ENCODE peak calls at places on chromosomes 11 and 22, in eight cellular contexts. X is T follicular helper cell; V is stimulated activated naive CD8-positive, alpha-beta T cell treated with anti-CD3 and anti-CD28 coated beads, Interleukin-15, Interleukin-2, amounts not matched to agents 100 U/mL and 50 U/mL, for 24 hours; I is psoas muscle; H is fibroblast of the conjunctiva; P is nucleus accumbens; T is left cardiac atrium; K is activated CD4-positive, alpha-beta T cell treated with anti-CD3 and anti-CD28 coated beads, Interleukin-2, amount 10 ng/mL, durations not matched to agents 24 days and 14 days. Y is an unnamed sample.

GRCh38 chr22:50455201-50455600 is 19.6 kb downstream of the SBF1 start:
- DNase-seq in X (no peak), V (no peak), I (no peak), H (no peak), P (no peak), T (no peak), K (no peak), Y (no peak)

GRCh38 chr11:48063424-48063978 is 83.1 kb downstream of the PTPRJ start:
- DNase-seq in X (no peak), V (no peak), I (peak), H (peak), P (no peak), T (peak), K (no peak), Y (no peak)

GRCh38 chr11:119590651-119591308 is 138.2 kb downstream of the NECTIN1 start:
- DNase-seq in X (no peak), V (no peak), I (no peak), H (no peak), P (peak), T (no peak), K (no peak), Y (no peak)

GRCh38 chr22:43126506-43127165 is 16.1 kb downstream of the BIK start:
- DNase-seq in X (no peak), V (no peak), I (no peak), H (peak), P (no peak), T (no peak), K (no peak), Y (peak)

GRCh38 chr11:328012-328411 is 7.4 kb upstream of the IFITM3 start:
- DNase-seq in X (no peak), V (no peak), I (no peak), H (no peak), P (no peak), T (no peak), K (peak), Y (no peak)

GRCh38 chr11:41799747-41800146 is 340.3 kb upstream of the LRRC4C start:
- DNase-seq in X (no peak), V (no peak), I (no peak), H (no peak), P (no peak), T (no peak), K (no peak), Y (no peak)

GRCh38 chr11:27910186-27910941 is 197.6 kb downstream of the KIF18A start:
- DNase-seq in X (no peak), V (no peak), I (no peak), H (no peak), P (no peak), T (no peak), K (no peak), Y (no peak)

GRCh38 chr11:73647459-73648100 is 1.2 kb downstream of the PLEKHB1 start:
- DNase-seq in X (peak), V (peak), I (peak), H (peak), P (peak), T (peak), K (peak), Y (peak)

GRCh38 chr11:130243816-130244215 is 70.9 kb downstream of the ZBTB44 start:
- DNase-seq in X (no peak), V (no peak), I (no peak), H (no peak), P (no peak), T (no peak), K (peak), Y (no peak)

GRCh38 chr22:17013396-17014100 is 5.5 kb upstream of the GAB4 start:
- DNase-seq in X (no peak), V (no peak), I (no peak), H (no peak), P (no peak), T (no peak), K (no peak), Y (no peak)

GRCh38 chr11:35847473-35847872 is 96.4 kb upstream of the LDLRAD3 start:
- DNase-seq in X (no peak), V (no peak), I (no peak), H (no peak), P (no peak), T (no peak), K (no peak), Y (no peak)

GRCh38 chr22:34761111-34761510 is 304.8 kb upstream of the ISX start:
- DNase-seq in X (no peak), V (no peak), I (no peak), H (no peak), P (no peak), T (no peak), K (no peak), Y (no peak)

GRCh38 chr11:65648997-65649491 is 11.1 kb downstream of the SIPA1 start:
- DNase-seq in X (no peak), V (no peak), I (no peak), H (no peak), P (no peak), T (no peak), K (no peak), Y (no peak)

GRCh38 chr11:7869467-7869866 is 61.6 kb downstream of the OR10A6 start:
- DNase-seq in X (no peak), V (no peak), I (no peak), H (no peak), P (no peak), T (no peak), K (no peak), Y (no peak)

GRCh38 chr11:125428486-125429173 is 67.4 kb downstream of the FEZ1 start:
- DNase-seq in X (no peak), V (no peak), I (no peak), H (no peak), P (no peak), T (no peak), K (no peak), Y (no peak)

GRCh38 chr11:79400717-79401330 is 40.0 kb downstream of the TENM4 start:
- DNase-seq in X (no peak), V (peak), I (peak), H (peak), P (peak), T (no peak), K (peak), Y (no peak)

GRCh38 chr11:96254087-96254486 is 88.9 kb downstream of the MAML2 start:
- DNase-seq in X (no peak), V (no peak), I (no peak), H (no peak), P (no peak), T (peak), K (peak), Y (no peak)

GRCh38 chr22:30201970-30202369 is 44.6 kb downstream of the LIF start:
- DNase-seq in X (no peak), V (no peak), I (no peak), H (peak), P (no peak), T (no peak), K (no peak), Y (no peak)

GRCh38 chr11:45383229-45383628 is 97.1 kb upstream of the SYT13 start:
- DNase-seq in X (no peak), V (no peak), I (no peak), H (no peak), P (no peak), T (no peak), K (no peak), Y (no peak)

GRCh38 chr22:28440517-28441366 is 238.9 kb downstream of the TTC28 start:
- DNase-seq in X (no peak), V (no peak), I (no peak), H (peak), P (no peak), T (no peak), K (no peak), Y (peak)

GRCh38 chr11:111812211-111812610 is 46.0 kb upstream of the PPP2R1B start:
- DNase-seq in X (no peak), V (no peak), I (no peak), H (no peak), P (no peak), T (no peak), K (no peak), Y (no peak)

GRCh38 chr11:110196241-110196754 is 100.1 kb downstream of the RDX start:
- DNase-seq in X (no peak), V (no peak), I (no peak), H (peak), P (no peak), T (no peak), K (no peak), Y (no peak)

GRCh38 chr11:126963603-126964353 is 36.8 kb downstream of the KIRREL3 start:
- DNase-seq in X (no peak), V (no peak), I (no peak), H (no peak), P (no peak), T (no peak), K (no peak), Y (no peak)

GRCh38 chr11:1437500-1437899 is 47.8 kb downstream of the BRSK2 start:
- DNase-seq in X (no peak), V (no peak), I (no peak), H (no peak), P (no peak), T (peak), K (no peak), Y (peak)

GRCh38 chr11:36455658-36456111 is 54.4 kb downstream of the TRAF6 start:
- DNase-seq in X (no peak), V (no peak), I (peak), H (peak), P (peak), T (peak), K (no peak), Y (peak)

GRCh38 chr22:43376765-43377485 is 33.8 kb upstream of the SCUBE1 start:
- DNase-seq in X (no peak), V (peak), I (no peak), H (no peak), P (no peak), T (no peak), K (peak), Y (peak)

GRCh38 chr22:49297286-49297870 is 530.3 kb downstream of the BRD1 start:
- DNase-seq in X (no peak), V (no peak), I (no peak), H (no peak), P (no peak), T (no peak), K (no peak), Y (no peak)

GRCh38 chr22:25564320-25564978 is at the start of gene GRK3:
- DNase-seq in X (peak), V (peak), I (peak), H (no peak), P (peak), T (peak), K (peak), Y (peak)

GRCh38 chr11:106608677-106609076 is 409.6 kb downstream of the GUCY1A2 start:
- DNase-seq in X (no peak), V (no peak), I (no peak), H (no peak), P (no peak), T (no peak), K (no peak), Y (no peak)

GRCh38 chr11:72233056-72233772 is 8.6 kb downstream of the INPPL1 start:
- DNase-seq in X (no peak), V (no peak), I (no peak), H (no peak), P (no peak), T (no peak), K (no peak), Y (no peak)

GRCh38 chr11:118705796-118706545 is 26.5 kb upstream of the TREH start:
- DNase-seq in X (no peak), V (no peak), I (no peak), H (no peak), P (no peak), T (no peak), K (no peak), Y (no peak)

GRCh38 chr22:26580240-26580962 is 9.5 kb downstream of the TPST2 start:
- DNase-seq in X (no peak), V (no peak), I (no peak), H (no peak), P (no peak), T (no peak), K (no peak), Y (no peak)

GRCh38 chr11:19919050-19919561 is 206.5 kb downstream of the NAV2 start:
- DNase-seq in X (no peak), V (no peak), I (no peak), H (peak), P (no peak), T (peak), K (no peak), Y (peak)

GRCh38 chr11:32892355-32893090 is at the start of gene QSER1:
- DNase-seq in X (peak), V (peak), I (peak), H (peak), P (peak), T (peak), K (peak), Y (peak)

GRCh38 chr22:16824718-16825687 is at the start of gene XKR3:
- DNase-seq in X (no peak), V (no peak), I (no peak), H (no peak), P (peak), T (no peak), K (peak), Y (no peak)

GRCh38 chr11:362642-363442 is 6.5 kb upstream of the B4GALNT4 start:
- DNase-seq in X (no peak), V (no peak), I (no peak), H (no peak), P (no peak), T (peak), K (no peak), Y (no peak)

GRCh38 chr11:117884994-117885393 is 8.5 kb upstream of the FXYD6 start:
- DNase-seq in X (no peak), V (peak), I (no peak), H (no peak), P (no peak), T (no peak), K (no peak), Y (no peak)

GRCh38 chr22:17159504-17159951 is 451 bp upstream of the HDHD5 start:
- DNase-seq in X (peak), V (peak), I (peak), H (no peak), P (peak), T (peak), K (peak), Y (peak)

GRCh38 chr22:30017824-30018223 is 62.4 kb upstream of the HORMAD2 start:
- DNase-seq in X (no peak), V (no peak), I (no peak), H (no peak), P (no peak), T (no peak), K (no peak), Y (no peak)

Y was measured in pancreas.